ENCODE peak calls at places on chromosomes 6 and 20, in seven cellular contexts. One of them, this sample, is unnamed.

GRCh38 chr6:79467716-79468115 is 69.5 kb downstream of the LCA5 start:
- DNase-seq in OCI-LY7: no peak
- DNase-seq in mammary epithelial cell: peak
- DNase-seq in body of pancreas: no peak
- DNase-seq in right atrium auricular region: no peak
- DNase-seq in Calu3: no peak
- DNase-seq in tibial nerve: no peak
- DNase-seq in this sample: no peak

GRCh38 chr20:12570371-12570770 is 438.4 kb upstream of the SPTLC3 start:
- DNase-seq in OCI-LY7: peak
- DNase-seq in mammary epithelial cell: peak
- DNase-seq in body of pancreas: peak
- DNase-seq in right atrium auricular region: no peak
- DNase-seq in Calu3: peak
- DNase-seq in tibial nerve: no peak
- DNase-seq in this sample: no peak

GRCh38 chr6:37783025-37783825 is 36.3 kb upstream of the ZFAND3 start:
- DNase-seq in OCI-LY7: no peak
- DNase-seq in mammary epithelial cell: no peak
- DNase-seq in body of pancreas: no peak
- DNase-seq in right atrium auricular region: no peak
- DNase-seq in Calu3: no peak
- DNase-seq in tibial nerve: no peak
- DNase-seq in this sample: no peak

GRCh38 chr6:15244605-15245360 is 1.1 kb upstream of the JARID2 start:
- DNase-seq in OCI-LY7: peak
- DNase-seq in mammary epithelial cell: peak
- DNase-seq in body of pancreas: peak
- DNase-seq in right atrium auricular region: peak
- DNase-seq in Calu3: peak
- DNase-seq in tibial nerve: peak
- DNase-seq in this sample: peak

GRCh38 chr20:34703573-34704176 is 469 bp upstream of the TP53INP2 start:
- DNase-seq in OCI-LY7: peak
- DNase-seq in mammary epithelial cell: peak
- DNase-seq in body of pancreas: no peak
- DNase-seq in right atrium auricular region: no peak
- DNase-seq in Calu3: peak
- DNase-seq in tibial nerve: peak
- DNase-seq in this sample: no peak

GRCh38 chr20:19738936-19739335 is 19.1 kb upstream of the RIN2 start:
- DNase-seq in OCI-LY7: no peak
- DNase-seq in mammary epithelial cell: peak
- DNase-seq in body of pancreas: no peak
- DNase-seq in right atrium auricular region: no peak
- DNase-seq in Calu3: no peak
- DNase-seq in tibial nerve: no peak
- DNase-seq in this sample: no peak

GRCh38 chr6:122114733-122115132 is 284.7 kb upstream of the HSF2 start:
- DNase-seq in OCI-LY7: no peak
- DNase-seq in mammary epithelial cell: no peak
- DNase-seq in body of pancreas: no peak
- DNase-seq in right atrium auricular region: no peak
- DNase-seq in Calu3: no peak
- DNase-seq in tibial nerve: no peak
- DNase-seq in this sample: no peak

GRCh38 chr6:37137201-37137880 is 32.6 kb upstream of the PIM1 start:
- DNase-seq in OCI-LY7: no peak
- DNase-seq in mammary epithelial cell: peak
- DNase-seq in body of pancreas: no peak
- DNase-seq in right atrium auricular region: no peak
- DNase-seq in Calu3: peak
- DNase-seq in tibial nerve: no peak
- DNase-seq in this sample: peak

GRCh38 chr6:169521825-169522224 is 180.0 kb downstream of the WDR27 start:
- DNase-seq in OCI-LY7: no peak
- DNase-seq in mammary epithelial cell: no peak
- DNase-seq in body of pancreas: no peak
- DNase-seq in right atrium auricular region: no peak
- DNase-seq in Calu3: no peak
- DNase-seq in tibial nerve: no peak
- DNase-seq in this sample: no peak

DNA sequence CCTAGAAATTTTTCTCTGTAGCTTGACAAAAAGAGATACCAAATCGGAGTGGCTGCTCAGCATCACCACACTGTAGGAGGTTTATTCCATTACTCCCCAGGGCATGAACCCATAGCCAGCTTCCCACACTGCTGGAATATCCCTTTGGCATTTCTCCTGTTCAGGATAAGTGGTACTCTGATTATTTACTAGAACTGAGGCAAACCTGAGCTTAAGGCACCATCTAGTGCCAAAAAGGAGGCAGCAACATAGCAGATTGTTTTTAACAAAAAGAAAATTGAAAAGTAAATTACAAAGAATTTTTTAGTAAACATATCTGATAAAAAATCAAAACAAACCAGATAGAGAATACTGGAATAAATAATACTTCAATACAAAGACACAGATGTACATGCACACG is 181.7 kb downstream of the WDR27 start:
- DNase-seq in OCI-LY7: no peak
- DNase-seq in mammary epithelial cell: no peak
- DNase-seq in body of pancreas: no peak
- DNase-seq in right atrium auricular region: no peak
- DNase-seq in Calu3: no peak
- DNase-seq in tibial nerve: no peak
- DNase-seq in this sample: no peak
- TF ChIP-seq CTCF in OCI-LY7: peak
- TF ChIP-seq CTCF in mammary epithelial cell: peak
- TF ChIP-seq CTCF in body of pancreas: no peak
- TF ChIP-seq CTCF in right atrium auricular region: no peak
- TF ChIP-seq CTCF in Calu3: peak
- TF ChIP-seq CTCF in tibial nerve: no peak
- TF ChIP-seq CTCF in this sample: no peak

GRCh38 chr20:62133864-62134263 is 9.3 kb downstream of the PSMA7 start:
- DNase-seq in OCI-LY7: no peak
- DNase-seq in mammary epithelial cell: no peak
- DNase-seq in body of pancreas: no peak
- DNase-seq in right atrium auricular region: no peak
- DNase-seq in Calu3: no peak
- DNase-seq in tibial nerve: no peak
- DNase-seq in this sample: no peak
- TF ChIP-seq CTCF in OCI-LY7: peak
- TF ChIP-seq CTCF in mammary epithelial cell: no peak
- TF ChIP-seq CTCF in body of pancreas: no peak
- TF ChIP-seq CTCF in right atrium auricular region: no peak
- TF ChIP-seq CTCF in Calu3: no peak
- TF ChIP-seq CTCF in tibial nerve: no peak
- TF ChIP-seq CTCF in this sample: no peak

DNA sequence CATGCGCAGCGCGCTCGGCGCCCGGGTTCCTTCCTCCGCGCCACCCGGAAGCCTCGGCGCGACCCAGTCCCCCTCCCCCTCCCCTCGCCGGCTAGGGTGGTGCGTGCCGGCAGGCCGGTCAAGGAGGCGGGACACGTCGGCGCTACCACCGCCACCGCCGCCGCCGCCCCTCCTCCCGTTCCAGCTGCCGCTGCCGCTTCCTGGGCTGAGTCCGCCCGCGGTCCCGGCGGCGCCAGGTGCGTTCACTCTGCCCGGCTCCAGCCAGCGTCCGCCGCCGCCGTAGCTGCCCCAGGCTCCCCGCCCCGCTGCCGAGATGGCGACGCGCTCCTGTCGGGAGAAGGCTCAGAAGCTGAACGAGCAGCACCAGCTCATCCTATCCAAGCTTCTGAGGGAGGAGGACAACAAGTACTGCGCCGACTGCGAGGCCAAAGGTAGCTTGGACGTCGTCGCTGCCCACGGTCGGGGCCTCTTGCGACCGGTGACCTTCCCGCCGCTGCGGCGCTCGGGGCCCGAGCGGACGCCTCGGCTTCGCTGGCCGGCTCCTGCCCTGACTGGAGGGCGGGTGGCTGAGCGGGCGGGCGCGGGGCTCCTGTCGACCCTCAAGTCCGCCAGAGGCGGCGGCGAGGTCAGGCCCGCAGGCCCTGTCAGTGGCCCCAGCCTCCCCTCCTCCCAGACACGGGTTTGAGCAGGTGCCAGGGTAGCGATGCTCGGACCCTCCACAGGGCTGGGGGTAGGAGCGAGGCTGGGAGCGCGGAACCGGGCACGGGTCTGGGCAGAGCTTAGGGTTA is at the start of gene SMAP1:
- DNase-seq in OCI-LY7: peak
- DNase-seq in mammary epithelial cell: peak
- DNase-seq in body of pancreas: peak
- DNase-seq in right atrium auricular region: peak
- DNase-seq in Calu3: peak
- DNase-seq in tibial nerve: peak
- DNase-seq in this sample: peak
- TF ChIP-seq CTCF in OCI-LY7: no peak
- TF ChIP-seq CTCF in mammary epithelial cell: no peak
- TF ChIP-seq CTCF in body of pancreas: no peak
- TF ChIP-seq CTCF in right atrium auricular region: no peak
- TF ChIP-seq CTCF in Calu3: no peak
- TF ChIP-seq CTCF in tibial nerve: no peak
- TF ChIP-seq CTCF in this sample: no peak

GRCh38 chr20:60009826-60010616 is 51.8 kb downstream of the CDH26 start:
- DNase-seq in OCI-LY7: no peak
- DNase-seq in mammary epithelial cell: no peak
- DNase-seq in body of pancreas: no peak
- DNase-seq in right atrium auricular region: no peak
- DNase-seq in Calu3: no peak
- DNase-seq in tibial nerve: no peak
- DNase-seq in this sample: no peak
- TF ChIP-seq CTCF in OCI-LY7: peak
- TF ChIP-seq CTCF in mammary epithelial cell: peak
- TF ChIP-seq CTCF in body of pancreas: no peak
- TF ChIP-seq CTCF in right atrium auricular region: no peak
- TF ChIP-seq CTCF in Calu3: no peak
- TF ChIP-seq CTCF in tibial nerve: no peak
- TF ChIP-seq CTCF in this sample: no peak

GRCh38 chr6:128801621-128802020 is 81.3 kb upstream of the LAMA2 start:
- DNase-seq in OCI-LY7: no peak
- DNase-seq in mammary epithelial cell: no peak
- DNase-seq in body of pancreas: no peak
- DNase-seq in right atrium auricular region: no peak
- DNase-seq in Calu3: no peak
- DNase-seq in tibial nerve: no peak
- DNase-seq in this sample: no peak

GRCh38 chr6:128808856-128809255 is 74.1 kb upstream of the LAMA2 start:
- DNase-seq in OCI-LY7: no peak
- DNase-seq in mammary epithelial cell: no peak
- DNase-seq in body of pancreas: no peak
- DNase-seq in right atrium auricular region: no peak
- DNase-seq in Calu3: no peak
- DNase-seq in tibial nerve: no peak
- DNase-seq in this sample: no peak

GRCh38 chr6:128806274-128806673 is 76.7 kb upstream of the LAMA2 start:
- DNase-seq in OCI-LY7: no peak
- DNase-seq in mammary epithelial cell: peak
- DNase-seq in body of pancreas: no peak
- DNase-seq in right atrium auricular region: peak
- DNase-seq in Calu3: no peak
- DNase-seq in tibial nerve: peak
- DNase-seq in this sample: no peak

GRCh38 chr6:128803911-128804310 is 79.0 kb upstream of the LAMA2 start:
- DNase-seq in OCI-LY7: no peak
- DNase-seq in mammary epithelial cell: no peak
- DNase-seq in body of pancreas: no peak
- DNase-seq in right atrium auricular region: no peak
- DNase-seq in Calu3: no peak
- DNase-seq in tibial nerve: no peak
- DNase-seq in this sample: no peak

DNA sequence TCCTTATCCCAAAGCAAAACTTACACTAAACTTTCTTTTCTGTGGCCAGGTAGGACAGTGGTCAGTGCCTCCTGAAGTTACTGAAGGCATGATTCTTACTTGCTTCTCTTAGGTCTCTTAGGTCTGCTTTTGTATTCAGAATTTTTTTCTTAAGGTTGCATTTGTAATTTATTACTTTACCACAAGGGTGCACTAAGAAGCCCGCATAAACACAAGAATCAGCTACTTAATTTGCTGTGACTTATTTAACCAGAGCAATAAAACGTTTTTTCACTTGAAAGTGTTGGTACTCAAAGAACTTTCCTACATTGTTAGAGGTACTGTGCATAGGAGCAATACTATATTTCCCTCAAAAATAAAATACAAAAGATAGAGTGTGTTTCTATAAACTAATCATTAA is 75.4 kb upstream of the LAMA2 start:
- DNase-seq in OCI-LY7: peak
- DNase-seq in mammary epithelial cell: peak
- DNase-seq in body of pancreas: no peak
- DNase-seq in right atrium auricular region: no peak
- DNase-seq in Calu3: no peak
- DNase-seq in tibial nerve: no peak
- DNase-seq in this sample: no peak
- TF ChIP-seq CTCF in OCI-LY7: peak
- TF ChIP-seq CTCF in mammary epithelial cell: peak
- TF ChIP-seq CTCF in body of pancreas: peak
- TF ChIP-seq CTCF in right atrium auricular region: no peak
- TF ChIP-seq CTCF in Calu3: peak
- TF ChIP-seq CTCF in tibial nerve: peak
- TF ChIP-seq CTCF in this sample: peak

GRCh38 chr6:39452746-39453145 is 130.2 kb upstream of the KCNK16 start:
- DNase-seq in OCI-LY7: no peak
- DNase-seq in mammary epithelial cell: no peak
- DNase-seq in body of pancreas: no peak
- DNase-seq in right atrium auricular region: no peak
- DNase-seq in Calu3: no peak
- DNase-seq in tibial nerve: no peak
- DNase-seq in this sample: no peak

GRCh38 chr6:39452306-39452705 is 129.8 kb upstream of the KCNK16 start:
- DNase-seq in OCI-LY7: no peak
- DNase-seq in mammary epithelial cell: peak
- DNase-seq in body of pancreas: no peak
- DNase-seq in right atrium auricular region: no peak
- DNase-seq in Calu3: no peak
- DNase-seq in tibial nerve: no peak
- DNase-seq in this sample: no peak

GRCh38 chr6:39453956-39454524 is 131.5 kb upstream of the KCNK16 start:
- DNase-seq in OCI-LY7: no peak
- DNase-seq in mammary epithelial cell: peak
- DNase-seq in body of pancreas: no peak
- DNase-seq in right atrium auricular region: no peak
- DNase-seq in Calu3: no peak
- DNase-seq in tibial nerve: no peak
- DNase-seq in this sample: no peak

GRCh38 chr6:39453236-39453635 is 130.7 kb upstream of the KCNK16 start:
- DNase-seq in OCI-LY7: no peak
- DNase-seq in mammary epithelial cell: no peak
- DNase-seq in body of pancreas: no peak
- DNase-seq in right atrium auricular region: no peak
- DNase-seq in Calu3: no peak
- DNase-seq in tibial nerve: no peak
- DNase-seq in this sample: no peak

DNA sequence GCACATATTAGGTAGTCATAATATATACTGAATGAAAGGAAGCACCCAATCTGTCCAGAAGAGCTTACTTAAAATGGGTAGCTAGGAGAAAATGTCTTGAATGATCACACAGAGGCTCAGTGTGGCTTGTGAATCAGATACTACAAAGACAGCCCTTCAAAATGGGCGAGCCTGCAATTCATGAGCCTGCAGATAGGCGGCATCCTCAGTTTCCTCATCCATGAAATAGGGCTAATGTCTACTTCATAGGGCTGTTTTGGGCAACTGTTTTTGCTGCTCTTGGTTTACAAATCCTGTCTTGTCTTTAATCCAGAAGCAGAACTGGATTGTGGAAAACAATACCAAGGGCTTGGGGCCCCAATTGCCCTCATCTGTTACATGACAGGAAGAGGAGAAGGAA is 129.3 kb upstream of the KCNK16 start:
- DNase-seq in OCI-LY7: peak
- DNase-seq in mammary epithelial cell: no peak
- DNase-seq in body of pancreas: no peak
- DNase-seq in right atrium auricular region: no peak
- DNase-seq in Calu3: no peak
- DNase-seq in tibial nerve: no peak
- DNase-seq in this sample: peak
- TF ChIP-seq CTCF in OCI-LY7: peak
- TF ChIP-seq CTCF in mammary epithelial cell: peak
- TF ChIP-seq CTCF in body of pancreas: no peak
- TF ChIP-seq CTCF in right atrium auricular region: no peak
- TF ChIP-seq CTCF in Calu3: peak
- TF ChIP-seq CTCF in tibial nerve: no peak
- TF ChIP-seq CTCF in this sample: peak

This sample was measured in GM13977.